ENCODE peak calls at places on chromosomes 4 and X, in nine cellular contexts. One of them, this sample, is unnamed. For H3K36me3, the result is how much of the 10 kb centered on the place peaks cover.

GRCh38 chr4:89254847-89255246 is 52.8 kb downstream of the GPRIN3 start:
- DNase-seq in right lobe of liver: no peak
- DNase-seq in OCI-LY7: peak
- DNase-seq in astrocyte: no peak
- DNase-seq in cardiac muscle cell: peak
- DNase-seq in GM23248: peak
- DNase-seq in lower lobe of right lung: no peak
- DNase-seq in CD4-positive, alpha-beta memory T cell: peak
- DNase-seq in pancreas: no peak
- DNase-seq in this sample: peak

GRCh38 chr4:122045533-122045932 is 93.7 kb upstream of the TRPC3 start:
- DNase-seq in astrocyte: peak
- DNase-seq in right lobe of liver: no peak
- DNase-seq in OCI-LY7: no peak
- DNase-seq in GM23248: peak
- DNase-seq in cardiac muscle cell: peak
- DNase-seq in pancreas: no peak
- DNase-seq in lower lobe of right lung: peak
- DNase-seq in CD4-positive, alpha-beta memory T cell: no peak
- DNase-seq in this sample: no peak

GRCh38 chr4:76803522-76803921 is 94.4 kb downstream of the SOWAHB start:
- DNase-seq in OCI-LY7: no peak
- DNase-seq in CD4-positive, alpha-beta memory T cell: no peak
- DNase-seq in right lobe of liver: no peak
- DNase-seq in pancreas: no peak
- DNase-seq in GM23248: peak
- DNase-seq in cardiac muscle cell: peak
- DNase-seq in lower lobe of right lung: no peak
- DNase-seq in astrocyte: peak
- DNase-seq in this sample: no peak

GRCh38 chrX:31483336-31483735 is 411.5 kb upstream of the FTHL17 start:
- DNase-seq in right lobe of liver: no peak
- DNase-seq in OCI-LY7: no peak
- DNase-seq in GM23248: peak
- DNase-seq in CD4-positive, alpha-beta memory T cell: no peak
- DNase-seq in cardiac muscle cell: peak
- DNase-seq in pancreas: no peak
- DNase-seq in astrocyte: peak
- DNase-seq in lower lobe of right lung: no peak
- DNase-seq in this sample: no peak

GRCh38 chr4:106691749-106692148 is 323.2 kb upstream of the GIMD1 start:
- DNase-seq in cardiac muscle cell: no peak
- DNase-seq in GM23248: peak
- DNase-seq in OCI-LY7: no peak
- DNase-seq in right lobe of liver: no peak
- DNase-seq in lower lobe of right lung: no peak
- DNase-seq in CD4-positive, alpha-beta memory T cell: no peak
- DNase-seq in pancreas: no peak
- DNase-seq in astrocyte: no peak
- DNase-seq in this sample: no peak

GRCh38 chrX:110317079-110317819 is 636 bp downstream of the AMMECR1 start:
- DNase-seq in GM23248: peak
- DNase-seq in cardiac muscle cell: no peak
- DNase-seq in pancreas: peak
- DNase-seq in OCI-LY7: peak
- DNase-seq in lower lobe of right lung: peak
- DNase-seq in right lobe of liver: peak
- DNase-seq in CD4-positive, alpha-beta memory T cell: peak
- DNase-seq in astrocyte: no peak
- DNase-seq in this sample: no peak

GRCh38 chr4:75895744-75896314 is 6.4 kb downstream of the PPEF2 start:
- DNase-seq in CD4-positive, alpha-beta memory T cell: no peak
- DNase-seq in pancreas: no peak
- DNase-seq in cardiac muscle cell: peak
- DNase-seq in OCI-LY7: peak
- DNase-seq in lower lobe of right lung: no peak
- DNase-seq in right lobe of liver: no peak
- DNase-seq in GM23248: peak
- DNase-seq in astrocyte: no peak
- DNase-seq in this sample: peak

GRCh38 chr4:82431026-82431745 is 796 bp downstream of the ENOPH1 start:
- DNase-seq in OCI-LY7: peak
- DNase-seq in pancreas: peak
- DNase-seq in right lobe of liver: peak
- DNase-seq in CD4-positive, alpha-beta memory T cell: peak
- DNase-seq in astrocyte: peak
- DNase-seq in cardiac muscle cell: peak
- DNase-seq in lower lobe of right lung: peak
- DNase-seq in GM23248: peak
- DNase-seq in this sample: peak

GRCh38 chrX:133543654-133544053 is 128.4 kb upstream of the GPC4 start:
- DNase-seq in GM23248: no peak
- DNase-seq in OCI-LY7: no peak
- DNase-seq in CD4-positive, alpha-beta memory T cell: no peak
- DNase-seq in pancreas: no peak
- DNase-seq in astrocyte: no peak
- DNase-seq in cardiac muscle cell: no peak
- DNase-seq in right lobe of liver: no peak
- DNase-seq in lower lobe of right lung: no peak
- DNase-seq in this sample: no peak

GRCh38 chrX:133544105-133544504 is 128.8 kb upstream of the GPC4 start:
- DNase-seq in pancreas: no peak
- DNase-seq in OCI-LY7: no peak
- DNase-seq in lower lobe of right lung: no peak
- DNase-seq in right lobe of liver: no peak
- DNase-seq in astrocyte: peak
- DNase-seq in GM23248: peak
- DNase-seq in CD4-positive, alpha-beta memory T cell: no peak
- DNase-seq in cardiac muscle cell: peak
- DNase-seq in this sample: no peak

GRCh38 chrX:133546441-133546840 is 131.2 kb upstream of the GPC4 start:
- DNase-seq in astrocyte: no peak
- DNase-seq in GM23248: no peak
- DNase-seq in OCI-LY7: no peak
- DNase-seq in right lobe of liver: no peak
- DNase-seq in lower lobe of right lung: no peak
- DNase-seq in CD4-positive, alpha-beta memory T cell: no peak
- DNase-seq in pancreas: no peak
- DNase-seq in cardiac muscle cell: peak
- DNase-seq in this sample: no peak

GRCh38 chrX:133542476-133542875 is 127.2 kb upstream of the GPC4 start:
- DNase-seq in astrocyte: no peak
- DNase-seq in pancreas: no peak
- DNase-seq in right lobe of liver: no peak
- DNase-seq in lower lobe of right lung: no peak
- DNase-seq in CD4-positive, alpha-beta memory T cell: no peak
- DNase-seq in OCI-LY7: no peak
- DNase-seq in cardiac muscle cell: peak
- DNase-seq in GM23248: peak
- DNase-seq in this sample: no peak

GRCh38 chrX:133544778-133545177 is 129.5 kb upstream of the GPC4 start:
- DNase-seq in GM23248: no peak
- DNase-seq in astrocyte: no peak
- DNase-seq in lower lobe of right lung: no peak
- DNase-seq in cardiac muscle cell: no peak
- DNase-seq in pancreas: no peak
- DNase-seq in CD4-positive, alpha-beta memory T cell: no peak
- DNase-seq in right lobe of liver: no peak
- DNase-seq in OCI-LY7: no peak
- DNase-seq in this sample: no peak
- H3K36me3 ChIP-seq in GM23248: under half
- H3K36me3 ChIP-seq in astrocyte: under half
- H3K36me3 ChIP-seq in lower lobe of right lung: under half
- H3K36me3 ChIP-seq in cardiac muscle cell: under half
- H3K36me3 ChIP-seq in pancreas: under half
- H3K36me3 ChIP-seq in CD4-positive, alpha-beta memory T cell: under half
- H3K36me3 ChIP-seq in right lobe of liver: under half
- H3K36me3 ChIP-seq in OCI-LY7: under half
- H3K36me3 ChIP-seq in this sample: under half

GRCh38 chr4:153481474-153481873 is 15.3 kb downstream of the TMEM131L start:
- DNase-seq in lower lobe of right lung: no peak
- DNase-seq in cardiac muscle cell: no peak
- DNase-seq in OCI-LY7: no peak
- DNase-seq in pancreas: no peak
- DNase-seq in right lobe of liver: no peak
- DNase-seq in GM23248: no peak
- DNase-seq in CD4-positive, alpha-beta memory T cell: no peak
- DNase-seq in astrocyte: no peak
- DNase-seq in this sample: no peak
- H3K36me3 ChIP-seq in lower lobe of right lung: under half
- H3K36me3 ChIP-seq in cardiac muscle cell: under half
- H3K36me3 ChIP-seq in OCI-LY7: half or more
- H3K36me3 ChIP-seq in pancreas: under half
- H3K36me3 ChIP-seq in right lobe of liver: under half
- H3K36me3 ChIP-seq in GM23248: under half
- H3K36me3 ChIP-seq in CD4-positive, alpha-beta memory T cell: under half
- H3K36me3 ChIP-seq in astrocyte: under half
- H3K36me3 ChIP-seq in this sample: under half

GRCh38 chr4:3127129-3127528 is 52.6 kb downstream of the HTT start:
- DNase-seq in pancreas: no peak
- DNase-seq in astrocyte: no peak
- DNase-seq in CD4-positive, alpha-beta memory T cell: no peak
- DNase-seq in GM23248: no peak
- DNase-seq in OCI-LY7: no peak
- DNase-seq in right lobe of liver: no peak
- DNase-seq in lower lobe of right lung: no peak
- DNase-seq in cardiac muscle cell: no peak
- DNase-seq in this sample: no peak

GRCh38 chr4:3124070-3124767 is 49.7 kb downstream of the HTT start:
- DNase-seq in GM23248: no peak
- DNase-seq in pancreas: no peak
- DNase-seq in right lobe of liver: no peak
- DNase-seq in lower lobe of right lung: no peak
- DNase-seq in OCI-LY7: no peak
- DNase-seq in cardiac muscle cell: no peak
- DNase-seq in astrocyte: no peak
- DNase-seq in CD4-positive, alpha-beta memory T cell: no peak
- DNase-seq in this sample: no peak

GRCh38 chr4:3130826-3131225 is 56.3 kb downstream of the HTT start:
- DNase-seq in pancreas: no peak
- DNase-seq in cardiac muscle cell: no peak
- DNase-seq in OCI-LY7: no peak
- DNase-seq in lower lobe of right lung: no peak
- DNase-seq in CD4-positive, alpha-beta memory T cell: no peak
- DNase-seq in GM23248: no peak
- DNase-seq in astrocyte: no peak
- DNase-seq in right lobe of liver: no peak
- DNase-seq in this sample: no peak

GRCh38 chr4:3128058-3128457 is 53.6 kb downstream of the HTT start:
- DNase-seq in GM23248: no peak
- DNase-seq in CD4-positive, alpha-beta memory T cell: no peak
- DNase-seq in astrocyte: no peak
- DNase-seq in lower lobe of right lung: no peak
- DNase-seq in right lobe of liver: no peak
- DNase-seq in OCI-LY7: no peak
- DNase-seq in pancreas: no peak
- DNase-seq in cardiac muscle cell: no peak
- DNase-seq in this sample: no peak

DNA sequence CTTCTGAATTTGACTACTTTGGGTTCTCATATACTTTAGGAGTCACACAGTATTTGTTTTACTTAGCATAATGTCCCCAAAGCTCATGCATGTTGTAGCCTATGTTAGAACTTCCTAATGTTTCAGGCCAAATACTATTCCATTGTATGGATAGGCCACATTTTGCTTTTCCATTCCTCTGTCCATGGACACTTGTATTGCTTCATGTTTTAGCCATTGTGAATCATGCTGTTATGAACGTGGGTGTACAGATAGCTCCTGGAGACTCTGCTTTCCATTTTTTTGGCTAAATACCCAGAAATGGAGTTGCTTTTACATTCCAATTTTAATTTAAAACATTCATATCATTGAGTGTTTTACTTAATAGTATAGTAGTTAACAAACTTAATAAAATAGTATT is 54.5 kb downstream of the HTT start:
- DNase-seq in CD4-positive, alpha-beta memory T cell: no peak
- DNase-seq in right lobe of liver: no peak
- DNase-seq in lower lobe of right lung: no peak
- DNase-seq in OCI-LY7: no peak
- DNase-seq in cardiac muscle cell: peak
- DNase-seq in astrocyte: peak
- DNase-seq in pancreas: no peak
- DNase-seq in GM23248: peak
- DNase-seq in this sample: no peak
- H3K36me3 ChIP-seq in CD4-positive, alpha-beta memory T cell: half or more
- H3K36me3 ChIP-seq in right lobe of liver: under half
- H3K36me3 ChIP-seq in lower lobe of right lung: half or more
- H3K36me3 ChIP-seq in OCI-LY7: half or more
- H3K36me3 ChIP-seq in cardiac muscle cell: under half
- H3K36me3 ChIP-seq in astrocyte: under half
- H3K36me3 ChIP-seq in pancreas: under half
- H3K36me3 ChIP-seq in GM23248: under half
- H3K36me3 ChIP-seq in this sample: half or more

GRCh38 chr4:2686379-2687265 is 69.5 kb downstream of the TNIP2 start:
- DNase-seq in pancreas: no peak
- DNase-seq in GM23248: no peak
- DNase-seq in CD4-positive, alpha-beta memory T cell: no peak
- DNase-seq in lower lobe of right lung: peak
- DNase-seq in OCI-LY7: no peak
- DNase-seq in astrocyte: no peak
- DNase-seq in right lobe of liver: no peak
- DNase-seq in cardiac muscle cell: no peak
- DNase-seq in this sample: no peak

GRCh38 chr4:2688281-2688680 is 67.9 kb downstream of the TNIP2 start:
- DNase-seq in right lobe of liver: no peak
- DNase-seq in lower lobe of right lung: no peak
- DNase-seq in pancreas: no peak
- DNase-seq in astrocyte: no peak
- DNase-seq in GM23248: no peak
- DNase-seq in CD4-positive, alpha-beta memory T cell: no peak
- DNase-seq in cardiac muscle cell: no peak
- DNase-seq in OCI-LY7: no peak
- DNase-seq in this sample: no peak

GRCh38 chr4:2684486-2684885 is 71.7 kb downstream of the TNIP2 start:
- DNase-seq in right lobe of liver: no peak
- DNase-seq in astrocyte: no peak
- DNase-seq in pancreas: no peak
- DNase-seq in lower lobe of right lung: no peak
- DNase-seq in GM23248: no peak
- DNase-seq in CD4-positive, alpha-beta memory T cell: no peak
- DNase-seq in cardiac muscle cell: no peak
- DNase-seq in OCI-LY7: no peak
- DNase-seq in this sample: no peak

GRCh38 chr4:2688697-2689096 is 67.4 kb downstream of the TNIP2 start:
- DNase-seq in CD4-positive, alpha-beta memory T cell: no peak
- DNase-seq in astrocyte: no peak
- DNase-seq in lower lobe of right lung: no peak
- DNase-seq in cardiac muscle cell: no peak
- DNase-seq in OCI-LY7: no peak
- DNase-seq in right lobe of liver: no peak
- DNase-seq in GM23248: no peak
- DNase-seq in pancreas: no peak
- DNase-seq in this sample: no peak

DNA sequence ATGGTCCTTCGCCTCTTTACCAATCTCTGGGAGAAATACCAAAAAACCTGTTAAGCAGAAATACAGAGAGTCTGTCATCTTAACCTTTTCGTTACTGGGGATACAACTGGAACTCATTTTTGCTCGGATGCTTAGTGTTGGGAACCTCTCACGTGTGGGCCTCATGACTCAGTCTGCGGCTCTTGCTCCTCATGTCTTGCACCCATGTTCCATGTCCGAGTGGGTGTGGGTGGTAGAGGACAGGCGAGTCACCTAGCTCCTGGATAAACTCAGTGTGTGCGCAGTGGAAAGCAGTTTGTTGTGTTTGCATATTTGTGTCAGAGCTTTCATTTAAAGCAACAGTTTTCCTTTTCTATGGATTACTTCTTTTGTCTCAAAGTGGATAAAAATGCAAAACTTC is 70.6 kb downstream of the TNIP2 start:
- DNase-seq in lower lobe of right lung: no peak
- DNase-seq in pancreas: no peak
- DNase-seq in CD4-positive, alpha-beta memory T cell: no peak
- DNase-seq in astrocyte: peak
- DNase-seq in cardiac muscle cell: no peak
- DNase-seq in right lobe of liver: no peak
- DNase-seq in OCI-LY7: no peak
- DNase-seq in GM23248: peak
- DNase-seq in this sample: no peak
- H3K36me3 ChIP-seq in lower lobe of right lung: half or more
- H3K36me3 ChIP-seq in pancreas: under half
- H3K36me3 ChIP-seq in CD4-positive, alpha-beta memory T cell: under half
- H3K36me3 ChIP-seq in astrocyte: under half
- H3K36me3 ChIP-seq in cardiac muscle cell: under half
- H3K36me3 ChIP-seq in right lobe of liver: under half
- H3K36me3 ChIP-seq in OCI-LY7: half or more
- H3K36me3 ChIP-seq in GM23248: under half
- H3K36me3 ChIP-seq in this sample: half or more